ENCODE peak calls at places on chromosomes 7 and 10, in seven cellular contexts. One of them, this sample, is unnamed.

GRCh38 chr10:90592903-90593302 is 264.9 kb downstream of the HTR7 start:
- DNase-seq in left lung: peak; percentile 39
- DNase-seq in Calu3: peak; percentile 38
- DNase-seq in mesothelial cell of epicardium: peak; percentile 34
- DNase-seq in fibroblast of villous mesenchyme: peak; percentile 91
- DNase-seq in H9: peak; percentile 73
- DNase-seq in A549: peak; percentile 33
- DNase-seq in this sample: no peak

GRCh38 chr7:706721-707120 is 19.8 kb upstream of the DNAAF5 start:
- DNase-seq in left lung: peak; percentile 58
- DNase-seq in Calu3: no peak
- DNase-seq in mesothelial cell of epicardium: no peak
- DNase-seq in fibroblast of villous mesenchyme: no peak
- DNase-seq in H9: no peak
- DNase-seq in A549: no peak
- DNase-seq in this sample: no peak

GRCh38 chr10:28592953-28593352 is 60.0 kb downstream of the WAC start:
- DNase-seq in left lung: no peak
- DNase-seq in Calu3: no peak
- DNase-seq in mesothelial cell of epicardium: no peak
- DNase-seq in fibroblast of villous mesenchyme: peak; percentile 83
- DNase-seq in H9: no peak
- DNase-seq in A549: peak; percentile 69
- DNase-seq in this sample: no peak

GRCh38 chr7:87766827-87767226 is 109.3 kb downstream of the SLC25A40 start:
- DNase-seq in left lung: no peak
- DNase-seq in Calu3: no peak
- DNase-seq in mesothelial cell of epicardium: no peak
- DNase-seq in fibroblast of villous mesenchyme: no peak
- DNase-seq in H9: no peak
- DNase-seq in A549: no peak
- DNase-seq in this sample: no peak

GRCh38 chr7:100102950-100103840 is 1.8 kb downstream of the AP4M1 start:
- DNase-seq in left lung: no peak
- DNase-seq in Calu3: no peak
- DNase-seq in mesothelial cell of epicardium: no peak
- DNase-seq in fibroblast of villous mesenchyme: peak; percentile 94
- DNase-seq in H9: no peak
- DNase-seq in A549: no peak
- DNase-seq in this sample: no peak

GRCh38 chr10:69800109-69800508 is 1.6 kb upstream of the COL13A1 start:
- DNase-seq in left lung: no peak
- DNase-seq in Calu3: peak; percentile 79
- DNase-seq in mesothelial cell of epicardium: no peak
- DNase-seq in fibroblast of villous mesenchyme: peak; percentile 62
- DNase-seq in H9: peak; percentile 76
- DNase-seq in A549: peak; percentile 71
- DNase-seq in this sample: no peak

GRCh38 chr7:26190417-26190869 is 10.1 kb downstream of the HNRNPA2B1 start:
- DNase-seq in left lung: no peak
- DNase-seq in Calu3: no peak
- DNase-seq in mesothelial cell of epicardium: no peak
- DNase-seq in fibroblast of villous mesenchyme: no peak
- DNase-seq in H9: no peak
- DNase-seq in A549: no peak
- DNase-seq in this sample: no peak

GRCh38 chr7:90455163-90456030 is 14.0 kb upstream of the PTTG1IP2 start:
- DNase-seq in left lung: no peak
- DNase-seq in Calu3: peak; percentile 8
- DNase-seq in mesothelial cell of epicardium: no peak
- DNase-seq in fibroblast of villous mesenchyme: peak; percentile 53
- DNase-seq in H9: no peak
- DNase-seq in A549: peak; percentile 32
- DNase-seq in this sample: no peak

GRCh38 chr7:43431020-43431595 is 151.8 kb upstream of the STK17A start:
- DNase-seq in left lung: no peak
- DNase-seq in Calu3: no peak
- DNase-seq in mesothelial cell of epicardium: no peak
- DNase-seq in fibroblast of villous mesenchyme: peak; percentile 2
- DNase-seq in H9: no peak
- DNase-seq in A549: no peak
- DNase-seq in this sample: no peak

GRCh38 chr10:43695730-43696129 is 47.0 kb upstream of the ZNF32 start:
- DNase-seq in left lung: no peak
- DNase-seq in Calu3: no peak
- DNase-seq in mesothelial cell of epicardium: no peak
- DNase-seq in fibroblast of villous mesenchyme: no peak
- DNase-seq in H9: no peak
- DNase-seq in A549: no peak
- DNase-seq in this sample: no peak

GRCh38 chr10:95896066-95896850 is 11.5 kb upstream of the CC2D2B start:
- DNase-seq in left lung: no peak
- DNase-seq in Calu3: no peak
- DNase-seq in mesothelial cell of epicardium: no peak
- DNase-seq in fibroblast of villous mesenchyme: no peak
- DNase-seq in H9: no peak
- DNase-seq in A549: no peak
- DNase-seq in this sample: no peak
- TF ChIP-seq CTCF in left lung: no peak
- TF ChIP-seq CTCF in Calu3: no peak
- TF ChIP-seq CTCF in mesothelial cell of epicardium: no peak
- TF ChIP-seq CTCF in fibroblast of villous mesenchyme: no peak
- TF ChIP-seq CTCF in H9: no peak
- TF ChIP-seq CTCF in A549: no peak
- TF ChIP-seq CTCF in this sample: no peak

GRCh38 chr10:86755454-86755739 is 1.0 kb upstream of the BMPR1A start:
- DNase-seq in left lung: no peak
- DNase-seq in Calu3: no peak
- DNase-seq in mesothelial cell of epicardium: no peak
- DNase-seq in fibroblast of villous mesenchyme: no peak
- DNase-seq in H9: no peak
- DNase-seq in A549: no peak
- DNase-seq in this sample: no peak

GRCh38 chr10:86756511-86757109 is at the start of gene BMPR1A:
- DNase-seq in left lung: peak; percentile 81
- DNase-seq in Calu3: peak; percentile 30
- DNase-seq in mesothelial cell of epicardium: no peak
- DNase-seq in fibroblast of villous mesenchyme: peak; percentile 90
- DNase-seq in H9: peak; percentile 91
- DNase-seq in A549: peak; percentile 90
- DNase-seq in this sample: no peak

GRCh38 chr10:86758231-86759072 is 2.0 kb downstream of the BMPR1A start:
- DNase-seq in left lung: no peak
- DNase-seq in Calu3: no peak
- DNase-seq in mesothelial cell of epicardium: no peak
- DNase-seq in fibroblast of villous mesenchyme: no peak
- DNase-seq in H9: no peak
- DNase-seq in A549: peak; percentile 16
- DNase-seq in this sample: no peak

GRCh38 chr10:86755740-86756510 is 494 bp upstream of the BMPR1A start:
- DNase-seq in left lung: peak; percentile 93
- DNase-seq in Calu3: peak; percentile 91
- DNase-seq in mesothelial cell of epicardium: peak; percentile 96
- DNase-seq in fibroblast of villous mesenchyme: peak; percentile 84
- DNase-seq in H9: peak; percentile 64
- DNase-seq in A549: peak; percentile 83
- DNase-seq in this sample: peak; percentile 88

DNA sequence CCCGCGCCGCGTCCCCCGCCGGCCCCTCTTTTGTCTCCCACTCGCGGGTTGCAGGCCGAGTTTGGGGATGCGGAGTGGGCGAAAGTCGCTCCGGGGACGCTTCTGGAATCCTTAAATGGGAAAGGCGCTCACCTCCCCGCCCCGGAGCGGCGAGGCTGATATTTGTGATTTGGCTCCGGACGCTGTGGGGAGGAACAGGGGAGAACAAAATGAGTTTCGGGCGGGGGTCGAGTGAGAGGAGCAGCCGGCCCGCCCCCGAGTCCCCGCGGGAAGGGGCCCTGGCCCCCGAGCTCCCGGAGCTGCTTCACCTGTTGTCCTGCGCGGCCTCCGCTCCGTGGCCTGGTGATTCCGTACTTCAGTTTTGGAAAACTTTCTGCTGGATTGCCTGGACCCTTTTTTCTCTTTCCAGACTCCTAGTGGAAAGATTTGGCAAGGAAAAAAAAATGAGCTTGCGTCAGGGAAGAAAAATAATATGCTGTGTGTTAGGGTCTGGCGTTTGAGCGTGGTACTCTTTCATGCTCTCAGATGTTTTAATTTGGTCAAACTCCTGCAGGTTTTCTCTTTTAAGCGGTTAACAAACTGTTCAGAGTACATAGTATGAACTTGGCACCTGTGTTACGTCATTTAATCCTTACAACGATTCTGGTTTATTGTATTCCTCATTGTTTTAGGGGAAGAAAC is 831 bp downstream of the BMPR1A start:
- DNase-seq in left lung: no peak
- DNase-seq in Calu3: peak; percentile 13
- DNase-seq in mesothelial cell of epicardium: peak; percentile 24
- DNase-seq in fibroblast of villous mesenchyme: peak; percentile 79
- DNase-seq in H9: no peak
- DNase-seq in A549: peak; percentile 62
- DNase-seq in this sample: no peak
- TF ChIP-seq CTCF in left lung: no peak
- TF ChIP-seq CTCF in Calu3: no peak
- TF ChIP-seq CTCF in mesothelial cell of epicardium: peak; percentile 58
- TF ChIP-seq CTCF in fibroblast of villous mesenchyme: peak; percentile 41
- TF ChIP-seq CTCF in H9: no peak
- TF ChIP-seq CTCF in A549: no peak
- TF ChIP-seq CTCF in this sample: no peak

GRCh38 chr7:4383584-4383983 is 298.5 kb upstream of the FOXK1 start:
- DNase-seq in left lung: no peak
- DNase-seq in Calu3: no peak
- DNase-seq in mesothelial cell of epicardium: no peak
- DNase-seq in fibroblast of villous mesenchyme: no peak
- DNase-seq in H9: no peak
- DNase-seq in A549: no peak
- DNase-seq in this sample: no peak

DNA sequence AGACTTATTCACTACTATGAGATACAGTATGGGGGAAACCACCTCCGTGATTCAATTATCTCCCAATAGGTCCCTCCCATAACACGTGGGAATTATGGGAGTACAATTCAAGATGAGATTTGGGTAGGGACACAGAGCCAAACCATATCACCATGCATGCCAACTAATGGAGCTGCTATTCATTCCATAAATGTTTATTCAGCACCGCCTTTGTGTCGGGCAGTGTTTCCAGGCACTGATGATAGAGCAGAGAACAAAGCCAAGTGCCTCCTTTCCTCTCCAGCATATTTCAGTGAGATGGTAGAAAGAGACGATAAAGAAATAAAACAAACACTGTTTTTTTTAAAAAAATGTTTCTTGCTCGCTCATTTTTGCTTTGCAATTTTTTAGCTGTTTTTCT is 295.9 kb upstream of the FOXK1 start:
- DNase-seq in left lung: no peak
- DNase-seq in Calu3: no peak
- DNase-seq in mesothelial cell of epicardium: no peak
- DNase-seq in fibroblast of villous mesenchyme: no peak
- DNase-seq in H9: no peak
- DNase-seq in A549: no peak
- DNase-seq in this sample: no peak
- TF ChIP-seq CTCF in left lung: no peak
- TF ChIP-seq CTCF in Calu3: no peak
- TF ChIP-seq CTCF in mesothelial cell of epicardium: no peak
- TF ChIP-seq CTCF in fibroblast of villous mesenchyme: no peak
- TF ChIP-seq CTCF in H9: no peak
- TF ChIP-seq CTCF in A549: no peak
- TF ChIP-seq CTCF in this sample: no peak

GRCh38 chr10:67843284-67843683 is 5.3 kb upstream of the DNAJC12 start:
- DNase-seq in left lung: peak; percentile 43
- DNase-seq in Calu3: no peak
- DNase-seq in mesothelial cell of epicardium: no peak
- DNase-seq in fibroblast of villous mesenchyme: no peak
- DNase-seq in H9: no peak
- DNase-seq in A549: no peak
- DNase-seq in this sample: no peak
- TF ChIP-seq CTCF in left lung: no peak
- TF ChIP-seq CTCF in Calu3: no peak
- TF ChIP-seq CTCF in mesothelial cell of epicardium: no peak
- TF ChIP-seq CTCF in fibroblast of villous mesenchyme: no peak
- TF ChIP-seq CTCF in H9: no peak
- TF ChIP-seq CTCF in A549: no peak
- TF ChIP-seq CTCF in this sample: no peak

GRCh38 chr7:150378115-150378852 is 846 bp upstream of the ZNF775 start:
- DNase-seq in left lung: no peak
- DNase-seq in Calu3: peak; percentile 76
- DNase-seq in mesothelial cell of epicardium: no peak
- DNase-seq in fibroblast of villous mesenchyme: peak; percentile 74
- DNase-seq in H9: peak; percentile 96
- DNase-seq in A549: peak; percentile 84
- DNase-seq in this sample: peak; percentile 30
- TF ChIP-seq CTCF in left lung: no peak
- TF ChIP-seq CTCF in Calu3: no peak
- TF ChIP-seq CTCF in mesothelial cell of epicardium: no peak
- TF ChIP-seq CTCF in fibroblast of villous mesenchyme: peak; percentile 36
- TF ChIP-seq CTCF in H9: peak; percentile 59
- TF ChIP-seq CTCF in A549: peak; percentile 29
- TF ChIP-seq CTCF in this sample: no peak

GRCh38 chr10:129659881-129660280 is 192.8 kb downstream of the MGMT start:
- DNase-seq in left lung: no peak
- DNase-seq in Calu3: no peak
- DNase-seq in mesothelial cell of epicardium: no peak
- DNase-seq in fibroblast of villous mesenchyme: no peak
- DNase-seq in H9: no peak
- DNase-seq in A549: no peak
- DNase-seq in this sample: no peak

GRCh38 chr10:129658673-129659072 is 191.6 kb downstream of the MGMT start:
- DNase-seq in left lung: no peak
- DNase-seq in Calu3: no peak
- DNase-seq in mesothelial cell of epicardium: no peak
- DNase-seq in fibroblast of villous mesenchyme: no peak
- DNase-seq in H9: peak; percentile 61
- DNase-seq in A549: peak; percentile 4
- DNase-seq in this sample: no peak

GRCh38 chr10:129656642-129657041 is 189.6 kb downstream of the MGMT start:
- DNase-seq in left lung: no peak
- DNase-seq in Calu3: no peak
- DNase-seq in mesothelial cell of epicardium: no peak
- DNase-seq in fibroblast of villous mesenchyme: no peak
- DNase-seq in H9: no peak
- DNase-seq in A549: no peak
- DNase-seq in this sample: no peak

GRCh38 chr10:129657297-129657974 is 190.4 kb downstream of the MGMT start:
- DNase-seq in left lung: no peak
- DNase-seq in Calu3: no peak
- DNase-seq in mesothelial cell of epicardium: no peak
- DNase-seq in fibroblast of villous mesenchyme: no peak
- DNase-seq in H9: no peak
- DNase-seq in A549: no peak
- DNase-seq in this sample: no peak

GRCh38 chr10:129662386-129662785 is 195.3 kb downstream of the MGMT start:
- DNase-seq in left lung: no peak
- DNase-seq in Calu3: no peak
- DNase-seq in mesothelial cell of epicardium: no peak
- DNase-seq in fibroblast of villous mesenchyme: no peak
- DNase-seq in H9: no peak
- DNase-seq in A549: no peak
- DNase-seq in this sample: no peak
- TF ChIP-seq CTCF in left lung: no peak
- TF ChIP-seq CTCF in Calu3: no peak
- TF ChIP-seq CTCF in mesothelial cell of epicardium: peak; percentile 46
- TF ChIP-seq CTCF in fibroblast of villous mesenchyme: no peak
- TF ChIP-seq CTCF in H9: peak; percentile 66
- TF ChIP-seq CTCF in A549: no peak
- TF ChIP-seq CTCF in this sample: no peak

This sample was measured in natural killer cell.